ENCODE peak calls at places on chromosomes 5 and 9, in eight cellular contexts. H, G, R, V, J, M, L and K are unnamed samples.

GRCh38 chr5:78746990-78747389 is 98.4 kb upstream of the LHFPL2 start:
- DNase-seq in G (no peak), L (no peak), M (no peak), R (no peak), H (no peak), V (no peak), J (no peak), K (no peak)

GRCh38 chr5:173498286-173498685 is 118.2 kb downstream of the BOD1 start:
- DNase-seq in V (no peak), J (no peak), R (no peak), L (peak; percentile 83), H (no peak), M (no peak), G (no peak), K (no peak)

GRCh38 chr9:137029058-137029922 is 1.3 kb upstream of the ABCA2 start:
- DNase-seq in L (peak; percentile 59), M (peak; percentile 54), G (peak; percentile 66), H (peak; percentile 62), V (peak; percentile 66), R (no peak), J (no peak), K (peak; percentile 55)

GRCh38 chr5:124736111-124736813 is 10.2 kb downstream of the ZNF608 start:
- DNase-seq in L (peak; percentile 90), G (no peak), V (no peak), H (no peak), M (no peak), R (no peak), J (no peak), K (no peak)

GRCh38 chr5:126360467-126360866 is 62.7 kb upstream of the GRAMD2B start:
- DNase-seq in R (no peak), V (no peak), J (no peak), M (no peak), G (no peak), L (no peak), H (no peak), K (no peak)

GRCh38 chr9:95048225-95049087 is 269.1 kb downstream of the FANCC start:
- DNase-seq in J (peak; percentile 62), R (no peak), V (peak; percentile 54), H (peak; percentile 42), G (peak; percentile 85), M (peak; percentile 11), L (peak; percentile 44), K (peak; percentile 29)

GRCh38 chr5:1413611-1414241 is 31.5 kb downstream of the SLC6A3 start:
- DNase-seq in L (no peak), R (no peak), J (no peak), H (no peak), V (no peak), G (no peak), M (no peak), K (no peak)

GRCh38 chr9:87578625-87579024 is 81.0 kb downstream of the DAPK1 start:
- DNase-seq in V (no peak), M (no peak), R (no peak), H (no peak), J (no peak), L (no peak), G (no peak), K (no peak)

GRCh38 chr5:143495823-143496275 is 92.4 kb upstream of the NR3C1 start:
- DNase-seq in J (no peak), R (peak; percentile 39), V (no peak), L (peak; percentile 80), G (no peak), H (no peak), M (no peak), K (peak; percentile 29)

GRCh38 chr9:124267271-124267807 is 9.6 kb downstream of the NEK6 start:
- DNase-seq in M (no peak), L (peak; percentile 72), R (no peak), J (no peak), V (no peak), G (peak; percentile 58), H (no peak), K (peak; percentile 39)

GRCh38 chr5:173612948-173613347 is 3.5 kb downstream of the BOD1 start:
- DNase-seq in H (no peak), M (no peak), J (no peak), V (no peak), R (no peak), G (no peak), L (peak; percentile 32), K (no peak)

GRCh38 chr5:176167800-176168199 is 70.4 kb upstream of the SIMC1 start:
- DNase-seq in M (no peak), J (no peak), R (no peak), L (no peak), H (no peak), G (no peak), V (no peak), K (peak; percentile 57)